ENCODE peak calls at places on chromosomes 12 and 14, in eight cellular contexts. U is keratinocyte, L is B cell, G is nephron progenitor cell, I is dorsolateral prefrontal cortex, H is foreskin fibroblast, R is stomach, Y is fibroblast of mammary gland. A is an unnamed sample.

GRCh38 chr12:119157528-119157927 is 21.2 kb upstream of the HSPB8 start:
- DNase-seq in U (no peak), L (no peak), G (no peak), I (no peak), H (no peak), R (no peak), Y (no peak), A (no peak)

GRCh38 chr12:1830981-1831930 is 10.9 kb downstream of the LRTM2 start:
- DNase-seq in U (peak; percentile 11), L (peak; percentile 17), G (peak; percentile 90), I (no peak), H (peak; percentile 51), R (peak; percentile 93), Y (peak; percentile 40), A (peak; percentile 49)

GRCh38 chr12:74227846-74228545 is 309.6 kb upstream of the ATXN7L3B start:
- DNase-seq in U (no peak), L (no peak), G (no peak), I (no peak), H (no peak), R (no peak), Y (no peak), A (no peak)

GRCh38 chr14:96852823-96853422 is 55.7 kb downstream of the VRK1 start:
- DNase-seq in U (peak; percentile 23), L (peak; percentile 20), G (peak; percentile 6), I (no peak), H (peak; percentile 34), R (no peak), Y (peak; percentile 72), A (no peak)

GRCh38 chr12:109331546-109331945 is 16.2 kb upstream of the MYO1H start:
- DNase-seq in U (no peak), L (no peak), G (no peak), I (no peak), H (no peak), R (no peak), Y (no peak), A (no peak)

GRCh38 chr14:92185559-92185958 is 63.8 kb downstream of the CPSF2 start:
- DNase-seq in U (no peak), L (no peak), G (no peak), I (no peak), H (no peak), R (no peak), Y (peak; percentile 5), A (no peak)

GRCh38 chr14:92794961-92795360 is 856 bp downstream of the GOLGA5 start:
- DNase-seq in U (no peak), L (no peak), G (no peak), I (no peak), H (no peak), R (no peak), Y (no peak), A (no peak)

GRCh38 chr14:104389326-104390220 is 190.0 kb upstream of the C14orf180 start:
- DNase-seq in U (no peak), L (no peak), G (no peak), I (peak; percentile 17), H (no peak), R (peak; percentile 23), Y (no peak), A (no peak)

GRCh38 chr12:68189766-68190700 is 30.5 kb upstream of the IFNG start:
- DNase-seq in U (no peak), L (no peak), G (no peak), I (no peak), H (no peak), R (no peak), Y (peak; percentile 60), A (no peak)

GRCh38 chr12:111412830-111413441 is 7.2 kb downstream of the SH2B3 start:
- DNase-seq in U (no peak), L (no peak), G (no peak), I (no peak), H (no peak), R (no peak), Y (no peak), A (no peak)

GRCh38 chr14:88492272-88493089 is 62.3 kb downstream of the PTPN21 start:
- DNase-seq in U (peak; percentile 35), L (peak; percentile 70), G (peak; percentile 78), I (no peak), H (peak; percentile 66), R (peak; percentile 72), Y (peak; percentile 80), A (peak; percentile 65)

GRCh38 chr12:8026282-8026637 is 6.3 kb upstream of the FOXJ2 start:
- DNase-seq in U (no peak), L (no peak), G (no peak), I (no peak), H (peak; percentile 57), R (no peak), Y (peak; percentile 86), A (no peak)

GRCh38 chr12:80714055-80714454 is 2.7 kb upstream of the MYF5 start:
- DNase-seq in U (no peak), L (no peak), G (peak; percentile 56), I (no peak), H (no peak), R (no peak), Y (peak; percentile 10), A (no peak)

GRCh38 chr12:44307506-44308168 is 471.8 kb downstream of the TMEM117 start:
- DNase-seq in U (no peak), L (no peak), G (no peak), I (no peak), H (no peak), R (no peak), Y (no peak), A (no peak)

GRCh38 chr12:123889000-123889399 is 83.6 kb downstream of the CCDC92 start:
- DNase-seq in U (no peak), L (no peak), G (no peak), I (no peak), H (no peak), R (no peak), Y (no peak), A (no peak)

GRCh38 chr12:131111446-131111845 is 157.7 kb downstream of the ADGRD1 start:
- DNase-seq in U (no peak), L (no peak), G (no peak), I (no peak), H (no peak), R (no peak), Y (no peak), A (no peak)

GRCh38 chr12:114812858-114813761 is 129.1 kb upstream of the TBX3 start:
- DNase-seq in U (no peak), L (no peak), G (peak; percentile 22), I (no peak), H (no peak), R (no peak), Y (no peak), A (no peak)

GRCh38 chr12:67161322-67161918 is 107.7 kb upstream of the CAND1 start:
- DNase-seq in U (no peak), L (peak; percentile 34), G (peak; percentile 25), I (no peak), H (peak; percentile 14), R (peak; percentile 33), Y (peak; percentile 53), A (no peak)

GRCh38 chr14:103584326-103584915 is 21.7 kb downstream of the COA8 start:
- DNase-seq in U (no peak), L (no peak), G (no peak), I (no peak), H (no peak), R (no peak), Y (no peak), A (no peak)

GRCh38 chr14:99654235-99655000 is 9.5 kb downstream of the HHIPL1 start:
- DNase-seq in U (no peak), L (no peak), G (no peak), I (peak; percentile 54), H (peak; percentile 62), R (peak; percentile 71), Y (peak; percentile 78), A (no peak)

GRCh38 chr12:77837876-77838291 is 7.2 kb downstream of the NAV3 start:
- DNase-seq in U (no peak), L (no peak), G (no peak), I (no peak), H (no peak), R (no peak), Y (no peak), A (no peak)

GRCh38 chr14:22813145-22813544 is 2.1 kb downstream of the SLC7A7 start:
- DNase-seq in U (no peak), L (no peak), G (no peak), I (no peak), H (no peak), R (no peak), Y (no peak), A (no peak)

GRCh38 chr12:20097561-20097960 is 270.8 kb upstream of the PDE3A start:
- DNase-seq in U (no peak), L (no peak), G (no peak), I (no peak), H (peak; percentile 3), R (no peak), Y (peak; percentile 79), A (no peak)

GRCh38 chr14:54106802-54107377 is 150.3 kb upstream of the BMP4 start:
- DNase-seq in U (no peak), L (no peak), G (no peak), I (no peak), H (no peak), R (no peak), Y (no peak), A (no peak)

GRCh38 chr14:30129795-30130194 is 202.1 kb upstream of the PRKD1 start:
- DNase-seq in U (no peak), L (no peak), G (no peak), I (no peak), H (no peak), R (no peak), Y (peak; percentile 33), A (no peak)

GRCh38 chr14:63939006-63939270 is 86.1 kb downstream of the SYNE2 start:
- DNase-seq in U (no peak), L (no peak), G (no peak), I (no peak), H (no peak), R (no peak), Y (no peak), A (no peak)

GRCh38 chr12:66107451-66107915 is 23.1 kb downstream of the LLPH start:
- DNase-seq in U (peak; percentile 63), L (peak; percentile 78), G (peak; percentile 66), I (no peak), H (peak; percentile 91), R (peak; percentile 31), Y (peak; percentile 97), A (peak; percentile 80)

GRCh38 chr14:94439453-94440057 is 13.0 kb downstream of the SERPINA11 start:
- DNase-seq in U (no peak), L (no peak), G (no peak), I (no peak), H (no peak), R (no peak), Y (no peak), A (no peak)
- TF ChIP-seq CTCF in U (no peak), L (no peak), G (no peak), I (no peak), H (no peak), R (no peak), Y (no peak), A (no peak)

GRCh38 chr14:106210650-106211049 is 684.3 kb downstream of the TMEM121 start:
- DNase-seq in U (no peak), L (no peak), G (no peak), I (no peak), H (no peak), R (no peak), Y (no peak), A (no peak)
- TF ChIP-seq CTCF in U (no peak), L (no peak), G (no peak), I (no peak), H (no peak), R (no peak), Y (no peak), A (no peak)

GRCh38 chr12:818733-819132 is 66.4 kb downstream of the WNK1 start:
- DNase-seq in U (no peak), L (no peak), G (no peak), I (no peak), H (no peak), R (no peak), Y (no peak), A (no peak)
- TF ChIP-seq CTCF in U (no peak), L (no peak), G (no peak), I (no peak), H (no peak), R (no peak), Y (peak; percentile 20), A (no peak)

GRCh38 chr12:106790020-106790419 is 15.5 kb downstream of the RIC8B start:
- DNase-seq in U (no peak), L (no peak), G (no peak), I (no peak), H (no peak), R (no peak), Y (no peak), A (no peak)
- TF ChIP-seq CTCF in U (no peak), L (no peak), G (no peak), I (no peak), H (no peak), R (no peak), Y (no peak), A (peak; percentile 26)

A was measured in right lobe of liver.